ENCODE peak calls at places on chromosomes 11 and 22, in six cellular contexts. G is ovary, A is cardiac muscle cell, S is stomach, X is psoas muscle, N is spleen. M is an unnamed sample. For H3K36me3, the result is how much of the 10 kb centered on the place peaks cover.

GRCh38 chr11:18700375-18700774 is 1.8 kb downstream of the TMEM86A start:
- DNase-seq in G (peak), A (no peak), S (no peak), X (no peak), N (no peak), M (peak)

GRCh38 chr11:66725646-66726045 is 3.4 kb downstream of the SPTBN2 start:
- DNase-seq in G (no peak), A (peak), S (no peak), X (no peak), N (no peak), M (no peak)

GRCh38 chr11:83773950-83774880 is 488.0 kb upstream of the CCDC90B start:
- DNase-seq in G (no peak), A (no peak), S (no peak), X (no peak), N (no peak), M (peak)

GRCh38 chr11:79043726-79044125 is 397.1 kb downstream of the TENM4 start:
- DNase-seq in G (no peak), A (no peak), S (no peak), X (no peak), N (no peak), M (peak)

GRCh38 chr11:22922672-22923071 is 62.4 kb upstream of the CCDC179 start:
- DNase-seq in G (no peak), A (no peak), S (no peak), X (no peak), N (no peak), M (no peak)

GRCh38 chr22:22531770-22532546 is 11.9 kb upstream of the ZNF280A start:
- DNase-seq in G (no peak), A (no peak), S (no peak), X (no peak), N (no peak), M (no peak)

GRCh38 chr11:619625-620050 is 3.9 kb upstream of the IRF7 start:
- DNase-seq in G (peak), A (no peak), S (no peak), X (no peak), N (no peak), M (no peak)

GRCh38 chr11:116578971-116579687 is 193.7 kb downstream of the BUD13 start:
- DNase-seq in G (peak), A (no peak), S (no peak), X (no peak), N (no peak), M (no peak)

GRCh38 chr11:84022221-84022620 is 736.1 kb upstream of the CCDC90B start:
- DNase-seq in G (no peak), A (peak), S (no peak), X (no peak), N (no peak), M (no peak)

GRCh38 chr11:34300571-34301295 is 57.1 kb downstream of the ABTB2 start:
- DNase-seq in G (no peak), A (no peak), S (no peak), X (no peak), N (no peak), M (no peak)

GRCh38 chr11:131745405-131745804 is 375.0 kb downstream of the NTM start:
- DNase-seq in G (no peak), A (no peak), S (no peak), X (no peak), N (no peak), M (peak)

GRCh38 chr22:31692186-31692886 is 30.3 kb upstream of the PISD start:
- DNase-seq in G (no peak), A (no peak), S (no peak), X (no peak), N (no peak), M (peak)

GRCh38 chr11:16909375-16910035 is 104.7 kb downstream of the PLEKHA7 start:
- DNase-seq in G (no peak), A (no peak), S (no peak), X (no peak), N (no peak), M (no peak)

GRCh38 chr22:33393432-33393831 is 335.3 kb upstream of the SYN3 start:
- DNase-seq in G (no peak), A (no peak), S (no peak), X (no peak), N (no peak), M (no peak)

GRCh38 chr22:17823226-17823625 is 49.0 kb upstream of the BID start:
- DNase-seq in G (no peak), A (no peak), S (no peak), X (no peak), N (no peak), M (no peak)
- H3K36me3 ChIP-seq in G (under half), A (under half), S (half or more), X (under half), N (under half), M (under half)

GRCh38 chr22:25644122-25644521 is 79.6 kb downstream of the GRK3 start:
- DNase-seq in G (no peak), A (no peak), S (no peak), X (no peak), N (no peak), M (no peak)

GRCh38 chr22:25645266-25645665 is 80.8 kb downstream of the GRK3 start:
- DNase-seq in G (no peak), A (no peak), S (no peak), X (no peak), N (no peak), M (no peak)

GRCh38 chr22:25643232-25644000 is 78.9 kb downstream of the GRK3 start:
- DNase-seq in G (no peak), A (no peak), S (no peak), X (no peak), N (no peak), M (no peak)

GRCh38 chr22:25637672-25638071 is 73.2 kb downstream of the GRK3 start:
- DNase-seq in G (no peak), A (no peak), S (no peak), X (no peak), N (no peak), M (no peak)

GRCh38 chr22:25641650-25642049 is 77.2 kb downstream of the GRK3 start:
- DNase-seq in G (no peak), A (no peak), S (no peak), X (no peak), N (no peak), M (no peak)
- H3K36me3 ChIP-seq in G (under half), A (under half), S (under half), X (under half), N (under half), M (under half)

DNA sequence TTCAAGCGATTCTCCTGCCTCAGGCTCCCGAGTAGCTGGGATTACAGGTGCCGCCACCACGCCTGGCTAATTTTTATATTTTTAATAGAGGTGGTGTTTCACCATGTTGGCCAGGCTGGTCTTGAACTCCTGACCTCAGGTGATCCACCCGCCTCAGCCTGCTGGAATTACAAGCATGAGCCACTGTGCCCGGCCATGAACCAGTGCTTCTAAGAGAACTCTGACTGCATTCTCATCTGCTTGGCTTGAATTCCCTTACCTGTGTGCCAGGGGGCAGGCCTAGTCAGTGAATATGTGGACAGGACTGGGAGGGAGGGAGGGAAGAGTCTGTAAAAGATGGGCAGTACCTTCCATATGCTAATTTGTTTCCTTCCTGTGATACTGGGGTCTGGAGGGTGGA is 6.7 kb downstream of the RPS25 start:
- DNase-seq in G (no peak), A (no peak), S (no peak), X (no peak), N (peak), M (no peak)
- H3K36me3 ChIP-seq in G (under half), A (under half), S (half or more), X (under half), N (under half), M (under half)

GRCh38 chr11:118655486-118656190 is 23.8 kb downstream of the TREH start:
- DNase-seq in G (no peak), A (no peak), S (no peak), X (no peak), N (no peak), M (no peak)

GRCh38 chr11:118657238-118657637 is 22.2 kb downstream of the TREH start:
- DNase-seq in G (no peak), A (no peak), S (no peak), X (no peak), N (no peak), M (no peak)

GRCh38 chr11:118658372-118659313 is 20.8 kb downstream of the TREH start:
- DNase-seq in G (peak), A (no peak), S (no peak), X (no peak), N (no peak), M (no peak)

GRCh38 chr11:118657709-118658108 is 21.7 kb downstream of the TREH start:
- DNase-seq in G (peak), A (no peak), S (no peak), X (no peak), N (peak), M (no peak)

DNA sequence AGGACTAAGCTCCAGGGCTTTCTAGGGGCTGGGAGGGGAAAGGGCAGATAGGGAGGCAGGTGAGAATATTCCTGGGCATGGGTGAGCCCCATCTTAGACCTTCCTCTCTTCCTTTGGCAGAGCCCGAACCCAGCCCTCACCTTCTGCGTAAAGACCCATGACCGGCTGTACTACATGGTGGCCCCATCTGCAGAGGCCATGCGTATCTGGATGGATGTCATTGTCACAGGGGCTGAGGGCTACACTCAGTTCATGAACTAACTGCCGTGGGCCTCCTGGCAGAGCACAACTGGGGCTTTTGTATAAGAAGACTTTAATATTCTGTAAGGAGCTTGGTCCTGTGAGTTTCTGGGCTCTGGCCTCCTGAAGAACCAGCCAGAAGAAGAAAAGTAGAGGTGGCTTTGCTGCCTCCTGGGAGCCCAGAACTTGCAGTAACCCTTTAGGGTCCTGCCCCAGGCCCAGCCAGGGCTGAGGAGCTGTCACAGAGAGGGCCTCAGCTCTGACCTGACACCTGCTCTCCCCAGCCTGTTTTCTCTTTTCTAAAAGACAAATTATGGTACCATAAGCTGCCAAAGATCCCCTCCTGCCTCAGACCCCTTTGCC is 22.8 kb downstream of the TREH start:
- DNase-seq in G (no peak), A (no peak), S (no peak), X (no peak), N (no peak), M (no peak)
- H3K36me3 ChIP-seq in G (under half), A (under half), S (half or more), X (under half), N (under half), M (under half)